ENCODE peak calls at places on chromosomes 3 and 15, in six cellular contexts. J is A549; K is AG09319; U is effector CD4-positive, alpha-beta T cell; E is HS-27A; T is NCI-H1092. H is an unnamed sample.

GRCh38 chr3:182760576-182761164 is 32.6 kb upstream of the ATP11B start:
- DNase-seq in J (no peak), K (no peak), U (no peak), E (no peak), T (no peak), H (no peak)

GRCh38 chr15:39497759-39498565 is 82.9 kb upstream of the THBS1 start:
- DNase-seq in J (no peak), K (no peak), U (no peak), E (no peak), T (no peak), H (no peak)

GRCh38 chr3:126349611-126350501 is 7.4 kb downstream of the KLF15 start:
- DNase-seq in J (no peak), K (no peak), U (no peak), E (no peak), T (no peak), H (no peak)

GRCh38 chr3:62318365-62318751 is 55.0 kb downstream of the FEZF2 start:
- DNase-seq in J (no peak), K (no peak), U (no peak), E (peak; percentile 1), T (no peak), H (no peak)

GRCh38 chr3:151367448-151367847 is 17.1 kb downstream of the P2RY12 start:
- DNase-seq in J (no peak), K (no peak), U (no peak), E (no peak), T (no peak), H (no peak)

GRCh38 chr15:62483817-62484216 is 318.7 kb upstream of the C2CD4B start:
- DNase-seq in J (no peak), K (no peak), U (no peak), E (no peak), T (no peak), H (no peak)

GRCh38 chr15:63135804-63136203 is 14.1 kb downstream of the LACTB start:
- DNase-seq in J (no peak), K (no peak), U (no peak), E (no peak), T (no peak), H (peak; percentile 93)

GRCh38 chr15:85616549-85616948 is 178.2 kb downstream of the KLHL25 start:
- DNase-seq in J (no peak), K (no peak), U (no peak), E (no peak), T (no peak), H (no peak)

GRCh38 chr15:63598467-63599400 is 1.5 kb downstream of the FBXL22 start:
- DNase-seq in J (no peak), K (no peak), U (no peak), E (no peak), T (no peak), H (no peak)

GRCh38 chr3:142595951-142596725 is at the start of gene PLS1:
- DNase-seq in J (peak; percentile 95), K (peak; percentile 18), U (peak; percentile 73), E (peak; percentile 70), T (peak; percentile 85), H (peak; percentile 76)

GRCh38 chr15:68479406-68479805 is 47.4 kb upstream of the ITGA11 start:
- DNase-seq in J (no peak), K (no peak), U (no peak), E (peak; percentile 45), T (no peak), H (peak; percentile 27)

GRCh38 chr3:194322701-194323174 is 28.4 kb downstream of the CPN2 start:
- DNase-seq in J (peak; percentile 84), K (no peak), U (no peak), E (peak; percentile 68), T (no peak), H (peak; percentile 68)

GRCh38 chr3:138479355-138479964 is 45.0 kb downstream of the ESYT3 start:
- DNase-seq in J (peak; percentile 45), K (peak; percentile 10), U (no peak), E (no peak), T (peak; percentile 19), H (peak; percentile 56)

GRCh38 chr3:126340943-126341754 is 16.1 kb downstream of the KLF15 start:
- DNase-seq in J (no peak), K (no peak), U (no peak), E (no peak), T (no peak), H (no peak)

GRCh38 chr15:43492266-43492665 is 690 bp downstream of the TP53BP1 start:
- DNase-seq in J (no peak), K (no peak), U (no peak), E (no peak), T (no peak), H (no peak)

GRCh38 chr3:42507252-42507651 is 4.8 kb downstream of the VIPR1 start:
- DNase-seq in J (no peak), K (no peak), U (no peak), E (no peak), T (no peak), H (no peak)

GRCh38 chr3:147369231-147369630 is 37.1 kb downstream of the ZIC4 start:
- DNase-seq in J (no peak), K (no peak), U (no peak), E (no peak), T (no peak), H (no peak)

GRCh38 chr3:159763466-159764210 is 225.0 kb upstream of the IL12A start:
- DNase-seq in J (peak; percentile 81), K (peak; percentile 49), U (no peak), E (no peak), T (peak; percentile 20), H (peak; percentile 84)

GRCh38 chr3:174767853-174768382 is 91.2 kb upstream of the NAALADL2 start:
- DNase-seq in J (no peak), K (no peak), U (no peak), E (no peak), T (no peak), H (peak; percentile 87)

GRCh38 chr3:47404955-47405790 is 24.4 kb downstream of the PTPN23 start:
- DNase-seq in J (no peak), K (peak; percentile 16), U (no peak), E (no peak), T (no peak), H (peak; percentile 50)

GRCh38 chr15:78840661-78841060 is 29.4 kb upstream of the ADAMTS7 start:
- DNase-seq in J (no peak), K (no peak), U (no peak), E (no peak), T (no peak), H (peak; percentile 37)

GRCh38 chr15:40906947-40907802 is 12.9 kb downstream of the VPS18 start:
- DNase-seq in J (no peak), K (no peak), U (peak; percentile 49), E (no peak), T (peak; percentile 60), H (no peak)

GRCh38 chr3:111963424-111963823 is 15.4 kb upstream of the ABHD10 start:
- DNase-seq in J (peak; percentile 18), K (no peak), U (no peak), E (peak; percentile 22), T (no peak), H (peak; percentile 91)

GRCh38 chr3:178059124-178059523 is 477.1 kb upstream of the KCNMB2 start:
- DNase-seq in J (no peak), K (no peak), U (no peak), E (no peak), T (no peak), H (peak; percentile 51)

GRCh38 chr3:39501982-39502837 is 34.7 kb downstream of the MOBP start:
- DNase-seq in J (no peak), K (no peak), U (no peak), E (no peak), T (no peak), H (no peak)

GRCh38 chr3:14216257-14217048 is 37.8 kb downstream of the LSM3 start:
- DNase-seq in J (no peak), K (no peak), U (peak; percentile 47), E (no peak), T (no peak), H (peak; percentile 84)

GRCh38 chr15:88652456-88653199 is 13.8 kb downstream of the ISG20 start:
- DNase-seq in J (no peak), K (no peak), U (no peak), E (no peak), T (no peak), H (no peak)

GRCh38 chr3:9247361-9248231 is 1.9 kb downstream of the SRGAP3 start:
- DNase-seq in J (no peak), K (no peak), U (no peak), E (no peak), T (no peak), H (no peak)

GRCh38 chr15:74723754-74724334 is 1.5 kb downstream of the CYP1A1 start:
- DNase-seq in J (peak; percentile 51), K (peak; percentile 5), U (no peak), E (no peak), T (no peak), H (peak; percentile 49)

H was measured in iris pigment epithelial cell.